ENCODE peak calls at places on chromosome 19, in ten cellular contexts. F is adrenal gland, E is A549, O is ovary, V is GM12891, D is H54, M is IMR-90, T is breast epithelium, I is K562, G is body of pancreas. H is an unnamed sample.

GRCh38 chr19:56595548-56595899 is 422 bp downstream of the ZNF71 start:
- DNase-seq in F (no peak), E (no peak), O (no peak), V (no peak), D (no peak), M (peak), T (no peak), I (no peak), G (no peak), H (no peak)

GRCh38 chr19:10784257-10784656 is 51.8 kb downstream of the TMED1 start:
- DNase-seq in F (peak), E (no peak), O (no peak), V (no peak), D (no peak), M (no peak), T (no peak), I (no peak), G (peak), H (peak)

GRCh38 chr19:39971380-39971841 is 446 bp downstream of the PSMC4 start:
- DNase-seq in F (peak), E (no peak), O (no peak), V (no peak), D (peak), M (no peak), T (no peak), I (peak), G (no peak), H (no peak)

GRCh38 chr19:38661996-38662395 is 14.5 kb downstream of the ACTN4 start:
- DNase-seq in F (no peak), E (no peak), O (no peak), V (no peak), D (no peak), M (no peak), T (peak), I (no peak), G (peak), H (no peak)

GRCh38 chr19:29241324-29241723 is 28.4 kb upstream of the UQCRFS1 start:
- DNase-seq in F (no peak), E (no peak), O (no peak), V (no peak), D (no peak), M (no peak), T (no peak), I (no peak), G (no peak), H (no peak)

GRCh38 chr19:6126335-6126974 is 9.0 kb upstream of the ACSBG2 start:
- DNase-seq in F (no peak), E (peak), O (no peak), V (no peak), D (peak), M (peak), T (no peak), I (peak), G (peak), H (no peak)

GRCh38 chr19:37251308-37252229 is 33.6 kb downstream of the ZNF383 start:
- DNase-seq in F (peak), E (no peak), O (peak), V (peak), D (peak), M (peak), T (peak), I (no peak), G (peak), H (peak)

GRCh38 chr19:40467007-40467565 is 285 bp downstream of the SPTBN4 start:
- DNase-seq in F (no peak), E (no peak), O (peak), V (no peak), D (no peak), M (no peak), T (no peak), I (no peak), G (no peak), H (no peak)

GRCh38 chr19:8213827-8214672 is 4.9 kb downstream of the CERS4 start:
- DNase-seq in F (no peak), E (no peak), O (no peak), V (no peak), D (no peak), M (no peak), T (no peak), I (no peak), G (no peak), H (no peak)

GRCh38 chr19:35247526-35248309 is 1.1 kb upstream of the LSR start:
- DNase-seq in F (peak), E (peak), O (no peak), V (peak), D (no peak), M (no peak), T (peak), I (peak), G (peak), H (no peak)

GRCh38 chr19:13689050-13689449 is 75.3 kb upstream of the MRI1 start:
- DNase-seq in F (no peak), E (no peak), O (no peak), V (no peak), D (no peak), M (peak), T (no peak), I (peak), G (peak), H (no peak)

GRCh38 chr19:8512115-8512967 is 1.6 kb downstream of the ZNF414 start:
- DNase-seq in F (no peak), E (peak), O (no peak), V (no peak), D (peak), M (no peak), T (no peak), I (peak), G (no peak), H (no peak)

GRCh38 chr19:41802770-41803169 is 6.4 kb downstream of the CEACAM3 start:
- DNase-seq in F (no peak), E (no peak), O (no peak), V (no peak), D (no peak), M (no peak), T (no peak), I (no peak), G (no peak), H (no peak)

GRCh38 chr19:33431986-33432385 is 58.5 kb downstream of the CEBPG start:
- DNase-seq in F (no peak), E (no peak), O (no peak), V (no peak), D (no peak), M (no peak), T (no peak), I (no peak), G (no peak), H (no peak)

GRCh38 chr19:49338691-49339363 is 3.6 kb downstream of the CD37 start:
- DNase-seq in F (peak), E (peak), O (peak), V (no peak), D (no peak), M (no peak), T (peak), I (peak), G (peak), H (peak)

GRCh38 chr19:34327851-34328250 is 37.1 kb upstream of the GPI start:
- DNase-seq in F (no peak), E (no peak), O (no peak), V (no peak), D (no peak), M (no peak), T (no peak), I (peak), G (no peak), H (no peak)

GRCh38 chr19:10701955-10702307 is 692 bp downstream of the QTRT1 start:
- DNase-seq in F (no peak), E (no peak), O (no peak), V (no peak), D (no peak), M (no peak), T (no peak), I (peak), G (no peak), H (no peak)

GRCh38 chr19:7386308-7386707 is 37.6 kb downstream of the ARHGEF18 start:
- DNase-seq in F (peak), E (peak), O (no peak), V (no peak), D (no peak), M (no peak), T (no peak), I (peak), G (no peak), H (no peak)

GRCh38 chr19:16252459-16253205 is 54.9 kb downstream of the AP1M1 start:
- DNase-seq in F (peak), E (no peak), O (no peak), V (no peak), D (no peak), M (no peak), T (no peak), I (no peak), G (peak), H (peak)

GRCh38 chr19:9032136-9032626 is 22.0 kb upstream of the MUC16 start:
- DNase-seq in F (no peak), E (no peak), O (no peak), V (no peak), D (no peak), M (no peak), T (no peak), I (no peak), G (no peak), H (no peak)

GRCh38 chr19:48290341-48290922 is 20.6 kb downstream of the ZNF114 start:
- DNase-seq in F (no peak), E (peak), O (no peak), V (no peak), D (peak), M (peak), T (no peak), I (no peak), G (no peak), H (no peak)

GRCh38 chr19:3360494-3361383 is 5.6 kb upstream of the NFIC start:
- DNase-seq in F (peak), E (no peak), O (peak), V (peak), D (no peak), M (no peak), T (peak), I (peak), G (peak), H (peak)

GRCh38 chr19:13794388-13794751 is 873 bp upstream of the ZSWIM4 start:
- DNase-seq in F (peak), E (no peak), O (peak), V (no peak), D (no peak), M (peak), T (peak), I (no peak), G (peak), H (peak)

GRCh38 chr19:6002591-6002990 is 24.7 kb upstream of the RANBP3 start:
- DNase-seq in F (no peak), E (no peak), O (no peak), V (no peak), D (no peak), M (no peak), T (no peak), I (no peak), G (no peak), H (no peak)

GRCh38 chr19:10238172-10238783 is 7.1 kb upstream of the S1PR2 start:
- DNase-seq in F (no peak), E (peak), O (no peak), V (no peak), D (peak), M (peak), T (no peak), I (no peak), G (peak), H (no peak)

GRCh38 chr19:43148233-43148632 is 38.1 kb downstream of the PSG5 start:
- DNase-seq in F (no peak), E (no peak), O (no peak), V (no peak), D (peak), M (peak), T (peak), I (no peak), G (no peak), H (no peak)

GRCh38 chr19:408441-409005 is 424 bp downstream of the C2CD4C start:
- DNase-seq in F (no peak), E (no peak), O (no peak), V (no peak), D (peak), M (no peak), T (no peak), I (no peak), G (no peak), H (no peak)

GRCh38 chr19:21358768-21359451 is at the start of gene ZNF738:
- DNase-seq in F (peak), E (peak), O (peak), V (peak), D (peak), M (peak), T (peak), I (peak), G (peak), H (peak)

GRCh38 chr19:48123907-48124675 is 13.5 kb upstream of the PLA2G4C start:
- DNase-seq in F (no peak), E (no peak), O (no peak), V (no peak), D (peak), M (peak), T (peak), I (no peak), G (no peak), H (no peak)

GRCh38 chr19:6800991-6801396 is 28.5 kb downstream of the VAV1 start:
- DNase-seq in F (no peak), E (peak), O (no peak), V (no peak), D (peak), M (peak), T (no peak), I (no peak), G (no peak), H (no peak)

GRCh38 chr19:12935071-12935470 is 1.6 kb upstream of the FARSA start:
- DNase-seq in F (no peak), E (no peak), O (no peak), V (no peak), D (no peak), M (no peak), T (no peak), I (no peak), G (no peak), H (no peak)

GRCh38 chr19:13640611-13641010 is 123.7 kb upstream of the MRI1 start:
- DNase-seq in F (no peak), E (no peak), O (no peak), V (no peak), D (no peak), M (no peak), T (no peak), I (no peak), G (no peak), H (no peak)

GRCh38 chr19:40392123-40392522 is 2.1 kb upstream of the HIPK4 start:
- DNase-seq in F (no peak), E (no peak), O (no peak), V (no peak), D (no peak), M (no peak), T (no peak), I (no peak), G (no peak), H (no peak)

GRCh38 chr19:4867534-4868285 is at the start of gene PLIN3:
- DNase-seq in F (peak), E (peak), O (peak), V (peak), D (peak), M (peak), T (peak), I (peak), G (peak), H (peak)
- TF ChIP-seq POLR2A in F (peak), E (peak), O (peak), V (peak), D (peak), M (no peak), T (no peak), I (peak), G (no peak), H (peak)

GRCh38 chr19:17279436-17279835 is 2.3 kb upstream of the ANKLE1 start:
- DNase-seq in F (no peak), E (no peak), O (no peak), V (no peak), D (no peak), M (no peak), T (no peak), I (no peak), G (no peak), H (no peak)

GRCh38 chr19:17282488-17283256 is 971 bp downstream of the ANKLE1 start:
- DNase-seq in F (peak), E (peak), O (peak), V (peak), D (peak), M (peak), T (peak), I (peak), G (peak), H (peak)

GRCh38 chr19:17283504-17283996 is 1.8 kb downstream of the ANKLE1 start:
- DNase-seq in F (no peak), E (no peak), O (no peak), V (no peak), D (no peak), M (no peak), T (no peak), I (no peak), G (no peak), H (no peak)

GRCh38 chr19:17285415-17286135 is 3.9 kb downstream of the ANKLE1 start:
- DNase-seq in F (no peak), E (no peak), O (no peak), V (no peak), D (no peak), M (no peak), T (no peak), I (no peak), G (no peak), H (no peak)

DNA sequence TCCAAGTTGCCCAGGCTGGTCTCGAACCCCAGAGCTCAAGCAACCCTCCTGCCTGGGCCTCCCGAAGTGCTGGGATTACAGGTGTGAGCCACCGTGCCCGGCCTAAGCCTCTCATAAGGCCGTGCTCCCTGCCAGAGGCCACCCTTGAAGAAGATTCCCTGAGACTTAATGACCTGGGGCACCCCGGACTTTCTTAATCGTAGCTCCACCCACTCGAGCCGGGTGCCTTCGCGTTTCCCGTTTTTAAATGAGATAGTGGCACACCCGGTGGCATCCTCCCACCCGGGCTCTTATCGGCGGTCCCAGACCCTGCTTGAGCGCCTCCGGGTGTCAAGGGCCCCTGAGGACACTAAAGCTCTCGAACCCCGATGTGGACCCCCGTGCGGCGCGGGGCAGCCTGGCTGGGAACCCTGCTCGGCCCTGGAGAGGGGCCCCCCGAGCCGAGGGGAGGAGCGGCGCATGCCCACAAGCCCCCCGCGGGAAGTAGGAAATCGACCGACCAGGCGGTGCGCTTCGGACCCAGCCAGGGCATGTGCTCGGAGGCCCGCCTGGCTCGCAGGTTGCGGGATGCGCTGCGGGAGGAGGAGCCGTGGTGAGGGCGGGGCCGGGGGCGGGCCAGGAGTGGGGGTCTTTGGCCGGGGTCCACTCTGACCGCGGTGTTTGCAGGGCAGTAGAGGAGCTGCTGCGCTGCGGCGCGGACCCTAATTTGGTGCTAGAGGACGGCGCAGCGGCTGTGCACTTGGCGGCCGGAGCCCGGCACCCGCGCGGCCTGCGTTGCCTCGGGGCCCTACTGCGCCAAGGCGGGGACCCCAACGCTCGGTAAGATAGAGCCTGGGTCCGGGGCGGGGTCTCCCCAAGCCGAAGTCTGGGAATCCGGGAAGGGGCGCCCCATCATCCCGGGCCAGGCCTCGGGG is at the start of gene ANKLE1:
- DNase-seq in F (no peak), E (no peak), O (no peak), V (peak), D (no peak), M (no peak), T (no peak), I (peak), G (no peak), H (no peak)
- TF ChIP-seq POLR2A in F (no peak), E (no peak), O (no peak), V (no peak), D (no peak), M (no peak), T (no peak), I (no peak), G (no peak), H (no peak)

GRCh38 chr19:2084993-2085720 is 11.0 kb downstream of the MOB3A start:
- DNase-seq in F (peak), E (no peak), O (no peak), V (peak), D (no peak), M (no peak), T (peak), I (peak), G (peak), H (peak)

GRCh38 chr19:2079865-2080301 is 16.2 kb downstream of the MOB3A start:
- DNase-seq in F (no peak), E (no peak), O (no peak), V (no peak), D (no peak), M (no peak), T (no peak), I (no peak), G (no peak), H (no peak)

GRCh38 chr19:2080336-2080988 is 15.7 kb downstream of the MOB3A start:
- DNase-seq in F (no peak), E (no peak), O (no peak), V (no peak), D (no peak), M (no peak), T (no peak), I (no peak), G (no peak), H (no peak)

GRCh38 chr19:2081873-2082810 is 14.0 kb downstream of the MOB3A start:
- DNase-seq in F (no peak), E (no peak), O (no peak), V (no peak), D (no peak), M (no peak), T (no peak), I (no peak), G (peak), H (no peak)

GRCh38 chr19:2083174-2083854 is 12.8 kb downstream of the MOB3A start:
- DNase-seq in F (no peak), E (no peak), O (no peak), V (no peak), D (no peak), M (no peak), T (no peak), I (no peak), G (no peak), H (no peak)
- TF ChIP-seq POLR2A in F (no peak), E (no peak), O (no peak), V (peak), D (no peak), M (no peak), T (no peak), I (no peak), G (peak), H (no peak)

DNA sequence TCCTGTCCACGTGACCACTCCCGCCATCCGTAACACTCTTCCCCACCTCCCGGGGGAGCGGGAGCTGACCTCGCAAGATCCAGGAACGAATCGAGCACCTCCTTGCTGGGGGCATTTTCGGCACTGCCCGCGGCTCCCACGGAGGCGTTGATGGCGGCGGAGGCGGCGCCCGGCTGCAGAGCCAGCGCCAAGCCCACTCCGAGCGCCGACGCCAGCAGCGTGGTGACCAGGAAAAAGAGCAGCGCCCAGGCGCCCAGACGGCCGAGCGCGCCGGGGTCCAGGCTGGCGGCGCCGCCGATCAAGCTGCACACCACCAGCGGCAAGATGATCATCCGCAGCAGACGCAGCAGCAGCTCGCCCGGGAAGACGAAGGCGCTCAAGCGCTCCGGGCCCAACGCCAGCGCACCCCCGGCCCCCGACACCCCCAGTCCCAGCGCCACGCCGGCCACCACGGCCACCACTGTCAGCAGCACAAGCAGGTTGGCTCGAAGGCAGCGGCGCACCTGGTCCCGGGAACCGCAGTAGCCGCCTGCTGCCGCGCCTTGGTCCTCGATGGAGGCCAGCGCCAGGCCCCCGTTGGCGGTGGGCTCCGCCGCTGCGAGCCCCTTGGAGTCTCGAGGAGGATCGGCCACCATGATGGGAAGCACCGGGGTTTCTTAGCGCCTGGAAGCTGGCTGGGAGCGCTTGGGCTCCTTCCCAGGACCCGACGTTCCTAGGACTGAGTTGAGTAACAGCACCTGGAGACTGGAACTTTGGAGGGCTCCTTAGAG is 878 bp downstream of the SLC1A5 start:
- DNase-seq in F (peak), E (peak), O (peak), V (no peak), D (no peak), M (peak), T (peak), I (peak), G (peak), H (peak)
- TF ChIP-seq POLR2A in F (no peak), E (no peak), O (no peak), V (no peak), D (peak), M (no peak), T (no peak), I (no peak), G (peak), H (no peak)

GRCh38 chr19:17946965-17947784 is 14.4 kb downstream of the CCDC124 start:
- DNase-seq in F (no peak), E (no peak), O (no peak), V (no peak), D (peak), M (no peak), T (no peak), I (no peak), G (peak), H (no peak)
- TF ChIP-seq POLR2A in F (no peak), E (no peak), O (no peak), V (no peak), D (no peak), M (no peak), T (no peak), I (no peak), G (no peak), H (no peak)

H was measured in gastrocnemius medialis.